ENCODE peak calls at places on chromosomes 7 and 10, in nine cellular contexts. P is mammary epithelial cell, A is neural progenitor cell, T is AG09309, F is fibroblast of the aortic adventitia, K is endodermal cell, S is transverse colon, J is epithelial cell of proximal tubule, U is psoas muscle. Z is an unnamed sample.
A peak's percentile ranks its signal among the peaks of the same experiment; 100 is the strongest.

GRCh38 chr7:106393564-106393963 is 108.8 kb upstream of the NAMPT start:
- DNase-seq in S (no peak), F (no peak), K (no peak), J (no peak), A (no peak), P (no peak), U (no peak), T (no peak), Z (peak; percentile 51)

GRCh38 chr10:97427571-97428179 is 1.7 kb downstream of the PGAM1 start:
- DNase-seq in U (no peak), S (peak; percentile 80), F (peak; percentile 31), T (no peak), P (peak; percentile 44), A (peak; percentile 82), J (no peak), K (peak; percentile 90), Z (peak; percentile 67)

GRCh38 chr10:77506517-77506916 is 131.1 kb downstream of the KCNMA1 start:
- DNase-seq in K (no peak), T (no peak), U (no peak), J (no peak), A (no peak), S (no peak), P (no peak), F (no peak), Z (no peak)

GRCh38 chr10:102602272-102603045 is 41.8 kb upstream of the TRIM8 start:
- DNase-seq in K (no peak), T (no peak), P (no peak), U (peak; percentile 65), A (no peak), J (no peak), S (no peak), F (peak; percentile 87), Z (no peak)

GRCh38 chr10:14953452-14954000 is 370 bp downstream of the DCLRE1C start:
- DNase-seq in F (peak; percentile 68), K (no peak), S (peak; percentile 61), J (no peak), T (no peak), P (peak; percentile 60), A (peak; percentile 66), U (peak; percentile 57), Z (peak; percentile 51)

GRCh38 chr7:155644971-155645509 is 579 bp downstream of the RBM33 start:
- DNase-seq in P (peak; percentile 46), S (peak; percentile 38), A (peak; percentile 60), K (peak; percentile 76), T (no peak), F (peak; percentile 23), J (no peak), U (peak; percentile 22), Z (peak; percentile 33)

GRCh38 chr7:44307301-44307900 is 18.0 kb downstream of the CAMK2B start:
- DNase-seq in P (peak; percentile 33), T (no peak), S (no peak), K (peak; percentile 76), A (peak; percentile 63), F (peak; percentile 47), U (no peak), J (peak; percentile 42), Z (peak; percentile 51)

GRCh38 chr7:95917622-95918021 is 145.3 kb downstream of the DYNC1I1 start:
- DNase-seq in K (no peak), F (no peak), J (no peak), P (no peak), U (no peak), T (no peak), A (no peak), S (no peak), Z (no peak)

GRCh38 chr7:128203047-128203491 is 38.0 kb upstream of the LEP start:
- DNase-seq in P (no peak), U (no peak), J (no peak), K (no peak), A (no peak), S (no peak), F (no peak), T (no peak), Z (no peak)

GRCh38 chr10:130326954-130327353 is 190.8 kb downstream of the GLRX3 start:
- DNase-seq in S (no peak), K (no peak), P (no peak), J (no peak), F (no peak), A (no peak), T (no peak), U (no peak), Z (no peak)

GRCh38 chr10:89894051-89894450 is 192.7 kb downstream of the KIF20B start:
- DNase-seq in A (no peak), T (no peak), F (peak; percentile 29), K (no peak), U (no peak), S (no peak), P (no peak), J (no peak), Z (no peak)

GRCh38 chr10:110566472-110567200 is 859 bp upstream of the SMC3 start:
- DNase-seq in U (no peak), S (no peak), P (no peak), F (no peak), T (no peak), A (peak; percentile 43), K (peak; percentile 66), J (no peak), Z (no peak)

GRCh38 chr7:130673066-130673465 is 4.5 kb upstream of the COPG2 start:
- DNase-seq in F (peak; percentile 16), T (no peak), U (no peak), A (no peak), K (no peak), J (no peak), S (no peak), P (no peak), Z (peak; percentile 61)

GRCh38 chr10:33901166-33901565 is 566.7 kb upstream of the NRP1 start:
- DNase-seq in T (peak; percentile 28), S (no peak), J (no peak), F (peak; percentile 91), P (peak; percentile 65), K (no peak), U (no peak), A (no peak), Z (peak; percentile 84)

GRCh38 chr10:30374353-30374752 is 25.3 kb upstream of the MTPAP start:
- DNase-seq in S (no peak), K (peak; percentile 91), P (no peak), T (no peak), F (no peak), J (no peak), U (no peak), A (peak; percentile 81), Z (no peak)

GRCh38 chr7:100175296-100175935 is 1.8 kb downstream of the GPC2 start:
- DNase-seq in S (no peak), F (no peak), J (no peak), T (no peak), P (no peak), K (no peak), A (no peak), U (no peak), Z (no peak)

GRCh38 chr10:101283762-101284161 is 54.5 kb upstream of the LBX1 start:
- DNase-seq in K (no peak), F (no peak), T (no peak), P (no peak), A (no peak), S (no peak), J (no peak), U (no peak), Z (no peak)

GRCh38 chr10:101284171-101285092 is 55.2 kb upstream of the LBX1 start:
- DNase-seq in U (no peak), J (no peak), K (peak; percentile 68), P (no peak), A (peak; percentile 66), T (no peak), F (no peak), S (no peak), Z (no peak)

GRCh38 chr10:101280511-101280910 is 51.2 kb upstream of the LBX1 start:
- DNase-seq in F (no peak), K (no peak), J (no peak), P (peak; percentile 23), T (no peak), A (peak; percentile 51), U (no peak), S (no peak), Z (peak; percentile 35)

GRCh38 chr10:101285093-101285463 is 55.8 kb upstream of the LBX1 start:
- DNase-seq in T (no peak), P (no peak), K (no peak), J (no peak), S (no peak), A (no peak), F (no peak), U (no peak), Z (no peak)

GRCh38 chr10:101282937-101283336 is 53.7 kb upstream of the LBX1 start:
- DNase-seq in F (no peak), A (peak; percentile 88), S (no peak), K (peak; percentile 73), U (no peak), P (no peak), T (no peak), J (no peak), Z (no peak)
- H3K4me3 ChIP-seq in F (no peak overlapping the region), A (no peak overlapping the region), S (no peak overlapping the region), K (no peak overlapping the region), U (no peak overlapping the region), P (no peak overlapping the region), T (no peak overlapping the region), J (no peak overlapping the region), Z (no peak overlapping the region)

DNA sequence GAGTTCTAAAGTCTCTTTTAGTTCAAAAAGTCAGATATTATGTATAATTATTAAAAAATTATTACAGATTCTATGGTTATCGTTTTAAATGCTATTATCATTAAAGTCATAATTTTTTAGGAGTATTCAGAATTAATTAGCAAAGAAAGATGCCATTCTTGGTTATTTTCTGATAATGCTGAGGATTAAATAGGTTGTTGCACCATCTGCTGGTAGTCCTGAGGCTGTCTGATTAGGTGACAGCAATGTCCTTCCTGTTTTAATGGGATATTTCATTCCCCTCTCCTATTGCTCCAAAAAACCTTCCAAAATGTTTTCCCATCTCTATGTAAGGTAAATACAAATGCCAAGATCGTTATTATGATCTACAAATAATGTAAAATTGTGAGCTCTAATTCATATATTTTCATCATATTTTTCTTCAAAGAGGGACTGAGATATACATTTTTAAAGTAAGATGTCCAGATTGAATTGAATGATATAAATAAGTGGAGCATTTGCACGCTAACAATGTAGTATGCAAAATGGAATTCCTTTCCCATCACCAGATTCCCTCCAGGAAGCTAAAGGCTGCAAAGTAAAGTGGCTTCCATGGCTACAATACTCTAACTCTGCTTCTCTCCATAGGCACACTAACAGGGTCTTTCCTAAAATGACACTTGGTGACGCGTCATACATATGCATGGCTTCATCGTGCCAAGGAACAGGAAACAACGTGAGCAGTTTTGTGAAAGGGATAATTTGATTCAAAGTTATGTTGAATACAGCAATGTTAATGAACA is 58.8 kb upstream of the AKR1E2 start:
- DNase-seq in T (no peak), S (no peak), F (peak; percentile 75), U (no peak), P (peak; percentile 46), A (peak; percentile 42), K (no peak), J (no peak), Z (peak; percentile 64)
- TF ChIP-seq CTCF in T (peak; percentile 69), S (peak; percentile 59), F (peak; percentile 69), U (peak; percentile 87), P (peak; percentile 71), A (peak; percentile 76), K (peak; percentile 83), J (peak; percentile 84), Z (peak; percentile 79)

GRCh38 chr10:21519981-21520436 is 5.5 kb downstream of the SKIDA1 start:
- DNase-seq in A (peak; percentile 53), K (peak; percentile 42), T (no peak), J (no peak), P (peak; percentile 68), F (peak; percentile 85), U (no peak), S (no peak), Z (peak; percentile 48)
- H3K4me3 ChIP-seq in A (peak overlapping the region; percentile 99), K (peak overlapping the region; percentile 89), T (peak overlapping the region; percentile 55), J (peak overlapping the region; percentile 69), P (peak overlapping the region; percentile 67), F (peak overlapping the region; percentile 72), U (peak overlapping the region; percentile 77), S (peak overlapping the region; percentile 20), Z (peak overlapping the region; percentile 44)

GRCh38 chr7:144786522-144786921 is 49.3 kb downstream of the TPK1 start:
- DNase-seq in S (no peak), J (no peak), T (no peak), P (no peak), F (no peak), A (peak; percentile 35), U (no peak), K (no peak), Z (peak; percentile 13)
- TF ChIP-seq CTCF in S (no peak), J (peak; percentile 48), T (no peak), P (peak; percentile 50), F (no peak), A (peak; percentile 49), U (no peak), K (no peak), Z (peak; percentile 41)